ENCODE peak calls at places on chromosome 13, in six cellular contexts. One of them, this sample, is unnamed.

GRCh38 chr13:100356889-100357288 is 231.7 kb downstream of the GGACT start:
- DNase-seq in endothelial cell of umbilical vein: no peak
- DNase-seq in K562: no peak
- DNase-seq in A549: no peak
- DNase-seq in GM12878: no peak
- DNase-seq in HepG2: no peak
- DNase-seq in this sample: peak; percentile 81

GRCh38 chr13:112073245-112074138 is 6.5 kb downstream of the SOX1 start:
- DNase-seq in endothelial cell of umbilical vein: no peak
- DNase-seq in K562: no peak
- DNase-seq in A549: no peak
- DNase-seq in GM12878: no peak
- DNase-seq in HepG2: no peak
- DNase-seq in this sample: no peak

GRCh38 chr13:27135023-27135422 is 36.6 kb downstream of the USP12 start:
- DNase-seq in endothelial cell of umbilical vein: peak; percentile 17
- DNase-seq in K562: no peak
- DNase-seq in A549: no peak
- DNase-seq in GM12878: no peak
- DNase-seq in HepG2: no peak
- DNase-seq in this sample: no peak

GRCh38 chr13:97388385-97388784 is 45.6 kb upstream of the RAP2A start:
- DNase-seq in endothelial cell of umbilical vein: no peak
- DNase-seq in K562: no peak
- DNase-seq in A549: no peak
- DNase-seq in GM12878: no peak
- DNase-seq in HepG2: no peak
- DNase-seq in this sample: peak; percentile 100

GRCh38 chr13:87777395-87777794 is 106.2 kb downstream of the SLITRK5 start:
- DNase-seq in endothelial cell of umbilical vein: no peak
- DNase-seq in K562: no peak
- DNase-seq in A549: peak; percentile 26
- DNase-seq in GM12878: no peak
- DNase-seq in HepG2: peak; percentile 63
- DNase-seq in this sample: no peak

GRCh38 chr13:51895906-51896888 is 34.4 kb downstream of the CCDC70 start:
- DNase-seq in endothelial cell of umbilical vein: peak; percentile 63
- DNase-seq in K562: peak; percentile 51
- DNase-seq in A549: peak; percentile 47
- DNase-seq in GM12878: no peak
- DNase-seq in HepG2: peak; percentile 45
- DNase-seq in this sample: peak; percentile 79

GRCh38 chr13:112204881-112205327 is 138.0 kb downstream of the SOX1 start:
- DNase-seq in endothelial cell of umbilical vein: no peak
- DNase-seq in K562: no peak
- DNase-seq in A549: no peak
- DNase-seq in GM12878: no peak
- DNase-seq in HepG2: no peak
- DNase-seq in this sample: no peak

GRCh38 chr13:32881074-32881791 is 135.0 kb upstream of the KL start:
- DNase-seq in endothelial cell of umbilical vein: no peak
- DNase-seq in K562: no peak
- DNase-seq in A549: no peak
- DNase-seq in GM12878: no peak
- DNase-seq in HepG2: no peak
- DNase-seq in this sample: peak; percentile 44

GRCh38 chr13:31896427-31896826 is 135.1 kb upstream of the FRY start:
- DNase-seq in endothelial cell of umbilical vein: no peak
- DNase-seq in K562: no peak
- DNase-seq in A549: no peak
- DNase-seq in GM12878: no peak
- DNase-seq in HepG2: no peak
- DNase-seq in this sample: peak; percentile 90

GRCh38 chr13:108961542-108962125 is 332.2 kb downstream of the MYO16 start:
- DNase-seq in endothelial cell of umbilical vein: peak; percentile 60
- DNase-seq in K562: peak; percentile 54
- DNase-seq in A549: peak; percentile 54
- DNase-seq in GM12878: peak; percentile 24
- DNase-seq in HepG2: peak; percentile 43
- DNase-seq in this sample: peak; percentile 83

GRCh38 chr13:98466634-98467236 is 110.2 kb downstream of the STK24 start:
- DNase-seq in endothelial cell of umbilical vein: peak; percentile 67
- DNase-seq in K562: peak; percentile 58
- DNase-seq in A549: peak; percentile 55
- DNase-seq in GM12878: no peak
- DNase-seq in HepG2: peak; percentile 43
- DNase-seq in this sample: peak; percentile 45

GRCh38 chr13:29105779-29106178 is 285.6 kb downstream of the MTUS2 start:
- DNase-seq in endothelial cell of umbilical vein: no peak
- DNase-seq in K562: peak; percentile 8
- DNase-seq in A549: peak; percentile 4
- DNase-seq in GM12878: no peak
- DNase-seq in HepG2: no peak
- DNase-seq in this sample: peak; percentile 20

GRCh38 chr13:24288870-24289269 is 20.5 kb upstream of the C1QTNF9 start:
- DNase-seq in endothelial cell of umbilical vein: no peak
- DNase-seq in K562: no peak
- DNase-seq in A549: no peak
- DNase-seq in GM12878: no peak
- DNase-seq in HepG2: no peak
- DNase-seq in this sample: no peak

GRCh38 chr13:36883829-36884228 is 36.2 kb downstream of the SMAD9 start:
- DNase-seq in endothelial cell of umbilical vein: no peak
- DNase-seq in K562: no peak
- DNase-seq in A549: no peak
- DNase-seq in GM12878: no peak
- DNase-seq in HepG2: no peak
- DNase-seq in this sample: no peak

GRCh38 chr13:37023871-37024270 is 23.3 kb downstream of the EXOSC8 start:
- DNase-seq in endothelial cell of umbilical vein: no peak
- DNase-seq in K562: no peak
- DNase-seq in A549: no peak
- DNase-seq in GM12878: no peak
- DNase-seq in HepG2: no peak
- DNase-seq in this sample: no peak

GRCh38 chr13:46143239-46143701 is 38.4 kb upstream of the CPB2 start:
- DNase-seq in endothelial cell of umbilical vein: no peak
- DNase-seq in K562: no peak
- DNase-seq in A549: peak; percentile 69
- DNase-seq in GM12878: no peak
- DNase-seq in HepG2: peak; percentile 99
- DNase-seq in this sample: no peak

GRCh38 chr13:45472171-45472705 is 7.5 kb downstream of the COG3 start:
- DNase-seq in endothelial cell of umbilical vein: no peak
- DNase-seq in K562: no peak
- DNase-seq in A549: no peak
- DNase-seq in GM12878: no peak
- DNase-seq in HepG2: no peak
- DNase-seq in this sample: no peak

GRCh38 chr13:40247845-40248244 is 418.6 kb downstream of the FOXO1 start:
- DNase-seq in endothelial cell of umbilical vein: no peak
- DNase-seq in K562: no peak
- DNase-seq in A549: no peak
- DNase-seq in GM12878: no peak
- DNase-seq in HepG2: no peak
- DNase-seq in this sample: no peak

GRCh38 chr13:44052843-44053607 is 173.3 kb downstream of the LACC1 start:
- DNase-seq in endothelial cell of umbilical vein: no peak
- DNase-seq in K562: no peak
- DNase-seq in A549: no peak
- DNase-seq in GM12878: no peak
- DNase-seq in HepG2: no peak
- DNase-seq in this sample: no peak

GRCh38 chr13:27283906-27284523 is 13.4 kb downstream of the RASL11A start:
- DNase-seq in endothelial cell of umbilical vein: peak; percentile 26
- DNase-seq in K562: no peak
- DNase-seq in A549: peak; percentile 46
- DNase-seq in GM12878: no peak
- DNase-seq in HepG2: no peak
- DNase-seq in this sample: peak; percentile 61

GRCh38 chr13:64675256-64675892 is 2554.8 kb downstream of the PCDH9 start:
- DNase-seq in endothelial cell of umbilical vein: no peak
- DNase-seq in K562: no peak
- DNase-seq in A549: peak; percentile 86
- DNase-seq in GM12878: no peak
- DNase-seq in HepG2: peak; percentile 32
- DNase-seq in this sample: no peak
- H3K4me3 ChIP-seq in endothelial cell of umbilical vein: no peak overlapping the region
- H3K4me3 ChIP-seq in K562: no peak overlapping the region
- H3K4me3 ChIP-seq in A549: no peak overlapping the region
- H3K4me3 ChIP-seq in GM12878: no peak overlapping the region
- H3K4me3 ChIP-seq in HepG2: no peak overlapping the region
- H3K4me3 ChIP-seq in this sample: no peak overlapping the region

GRCh38 chr13:72255908-72256307 is 388.9 kb upstream of the DACH1 start:
- DNase-seq in endothelial cell of umbilical vein: peak; percentile 58
- DNase-seq in K562: no peak
- DNase-seq in A549: peak; percentile 19
- DNase-seq in GM12878: no peak
- DNase-seq in HepG2: peak; percentile 9
- DNase-seq in this sample: peak; percentile 30
- TF ChIP-seq MYC in endothelial cell of umbilical vein: no peak
- TF ChIP-seq MYC in K562: no peak
- TF ChIP-seq MYC in A549: no peak
- TF ChIP-seq MYC in GM12878: no peak
- TF ChIP-seq MYC in HepG2: no peak
- TF ChIP-seq MYC in this sample: no peak

GRCh38 chr13:42272776-42273175 is 824 bp downstream of the AKAP11 start:
- DNase-seq in endothelial cell of umbilical vein: no peak
- DNase-seq in K562: no peak
- DNase-seq in A549: no peak
- DNase-seq in GM12878: no peak
- DNase-seq in HepG2: no peak
- DNase-seq in this sample: no peak

GRCh38 chr13:42270160-42270856 is 1.6 kb upstream of the AKAP11 start:
- DNase-seq in endothelial cell of umbilical vein: no peak
- DNase-seq in K562: no peak
- DNase-seq in A549: no peak
- DNase-seq in GM12878: no peak
- DNase-seq in HepG2: no peak
- DNase-seq in this sample: no peak

GRCh38 chr13:42272115-42272756 is at the start of gene AKAP11:
- DNase-seq in endothelial cell of umbilical vein: peak; percentile 65
- DNase-seq in K562: no peak
- DNase-seq in A549: peak; percentile 15
- DNase-seq in GM12878: no peak
- DNase-seq in HepG2: peak; percentile 15
- DNase-seq in this sample: peak; percentile 75

GRCh38 chr13:42270857-42271215 is 1.1 kb upstream of the AKAP11 start:
- DNase-seq in endothelial cell of umbilical vein: no peak
- DNase-seq in K562: no peak
- DNase-seq in A549: no peak
- DNase-seq in GM12878: no peak
- DNase-seq in HepG2: no peak
- DNase-seq in this sample: no peak

DNA sequence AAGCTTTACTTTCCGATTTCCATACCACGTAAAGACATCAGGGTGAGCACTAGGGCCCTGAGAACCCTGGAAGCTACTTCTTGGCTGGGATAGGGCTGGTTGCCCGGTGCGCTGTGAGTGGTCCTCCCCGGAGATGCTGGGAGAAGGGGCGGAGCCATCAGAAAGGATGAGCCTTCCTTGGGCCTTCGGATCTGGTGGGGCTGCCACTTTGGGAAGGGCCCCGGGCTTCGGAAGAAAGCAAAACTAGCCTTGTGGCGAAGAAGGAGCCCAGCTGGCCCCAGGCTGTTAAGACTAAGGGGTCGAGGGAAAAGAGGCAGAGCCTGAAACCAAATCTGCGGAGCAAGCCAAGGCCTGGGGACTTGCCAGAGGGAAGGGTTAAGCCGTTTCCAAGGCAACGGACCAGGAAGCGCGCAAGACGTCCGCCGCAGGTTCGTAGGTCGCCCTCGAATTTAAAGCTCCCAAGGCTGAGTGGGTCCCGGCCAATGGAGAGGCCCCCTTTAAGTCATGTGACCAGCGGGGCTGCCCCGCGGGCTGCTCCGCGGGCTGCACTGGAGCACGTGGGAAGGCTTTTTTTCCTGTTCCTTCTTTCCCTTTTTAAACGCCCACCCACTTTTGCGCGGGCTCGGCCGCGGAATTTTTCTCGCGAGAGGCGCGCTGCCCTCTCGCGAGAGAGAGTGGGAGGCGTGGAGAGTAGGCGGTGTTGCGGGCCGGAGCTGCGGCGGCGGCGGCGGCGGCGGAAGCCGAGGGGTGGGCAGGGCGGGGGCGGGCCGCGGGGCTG is 426 bp upstream of the AKAP11 start:
- DNase-seq in endothelial cell of umbilical vein: peak; percentile 98
- DNase-seq in K562: peak; percentile 93
- DNase-seq in A549: peak; percentile 97
- DNase-seq in GM12878: peak; percentile 94
- DNase-seq in HepG2: peak; percentile 87
- DNase-seq in this sample: peak; percentile 97
- TF ChIP-seq POLR2A in endothelial cell of umbilical vein: no peak
- TF ChIP-seq POLR2A in K562: no peak
- TF ChIP-seq POLR2A in A549: peak; percentile 2
- TF ChIP-seq POLR2A in GM12878: no peak
- TF ChIP-seq POLR2A in HepG2: no peak
- TF ChIP-seq POLR2A in this sample: peak; percentile 20

GRCh38 chr13:113364933-113365371 is 1.0 kb upstream of the GRTP1 start:
- DNase-seq in endothelial cell of umbilical vein: no peak
- DNase-seq in K562: no peak
- DNase-seq in A549: no peak
- DNase-seq in GM12878: no peak
- DNase-seq in HepG2: no peak
- DNase-seq in this sample: no peak
- H3K4me3 ChIP-seq in endothelial cell of umbilical vein: no peak overlapping the region
- H3K4me3 ChIP-seq in K562: no peak overlapping the region
- H3K4me3 ChIP-seq in A549: peak overlapping the region; percentile 39
- H3K4me3 ChIP-seq in GM12878: no peak overlapping the region
- H3K4me3 ChIP-seq in HepG2: peak overlapping the region; percentile 61
- H3K4me3 ChIP-seq in this sample: no peak overlapping the region